ENCODE peak calls at places on chromosomes 16 and 17, in eight cellular contexts. One of them, this sample, is unnamed.

GRCh38 chr17:31274252-31274651 is 22.8 kb downstream of the OMG start:
- DNase-seq in AG04449: no peak
- DNase-seq in astrocyte of the cerebellum: no peak
- DNase-seq in GM12864: no peak
- DNase-seq in colonic mucosa: no peak
- DNase-seq in HCT116: no peak
- DNase-seq in GM12865: no peak
- DNase-seq in fibroblast of mammary gland: peak
- DNase-seq in this sample: peak

GRCh38 chr16:4529085-4530060 is 9.2 kb downstream of the CDIP1 start:
- DNase-seq in AG04449: no peak
- DNase-seq in astrocyte of the cerebellum: peak
- DNase-seq in GM12864: no peak
- DNase-seq in colonic mucosa: no peak
- DNase-seq in HCT116: no peak
- DNase-seq in GM12865: peak
- DNase-seq in fibroblast of mammary gland: peak
- DNase-seq in this sample: no peak

GRCh38 chr17:79046501-79047280 is 22.7 kb downstream of the C1QTNF1 start:
- DNase-seq in AG04449: no peak
- DNase-seq in astrocyte of the cerebellum: no peak
- DNase-seq in GM12864: no peak
- DNase-seq in colonic mucosa: no peak
- DNase-seq in HCT116: no peak
- DNase-seq in GM12865: no peak
- DNase-seq in fibroblast of mammary gland: peak
- DNase-seq in this sample: no peak

GRCh38 chr17:851986-852385 is 69.8 kb downstream of the MRM3 start:
- DNase-seq in AG04449: no peak
- DNase-seq in astrocyte of the cerebellum: no peak
- DNase-seq in GM12864: no peak
- DNase-seq in colonic mucosa: no peak
- DNase-seq in HCT116: no peak
- DNase-seq in GM12865: no peak
- DNase-seq in fibroblast of mammary gland: no peak
- DNase-seq in this sample: no peak

GRCh38 chr16:12186774-12187335 is 210.3 kb downstream of the SNX29 start:
- DNase-seq in AG04449: no peak
- DNase-seq in astrocyte of the cerebellum: no peak
- DNase-seq in GM12864: no peak
- DNase-seq in colonic mucosa: no peak
- DNase-seq in HCT116: no peak
- DNase-seq in GM12865: no peak
- DNase-seq in fibroblast of mammary gland: peak
- DNase-seq in this sample: no peak

GRCh38 chr17:40019140-40019991 is 4.1 kb downstream of the CSF3 start:
- DNase-seq in AG04449: no peak
- DNase-seq in astrocyte of the cerebellum: peak
- DNase-seq in GM12864: no peak
- DNase-seq in colonic mucosa: no peak
- DNase-seq in HCT116: no peak
- DNase-seq in GM12865: no peak
- DNase-seq in fibroblast of mammary gland: peak
- DNase-seq in this sample: peak

GRCh38 chr16:11743308-11744074 is 834 bp upstream of the TXNDC11 start:
- DNase-seq in AG04449: no peak
- DNase-seq in astrocyte of the cerebellum: no peak
- DNase-seq in GM12864: no peak
- DNase-seq in colonic mucosa: peak
- DNase-seq in HCT116: peak
- DNase-seq in GM12865: peak
- DNase-seq in fibroblast of mammary gland: peak
- DNase-seq in this sample: peak

GRCh38 chr17:45430738-45431530 is 1.7 kb downstream of the ARHGAP27 start:
- DNase-seq in AG04449: no peak
- DNase-seq in astrocyte of the cerebellum: no peak
- DNase-seq in GM12864: no peak
- DNase-seq in colonic mucosa: peak
- DNase-seq in HCT116: no peak
- DNase-seq in GM12865: peak
- DNase-seq in fibroblast of mammary gland: no peak
- DNase-seq in this sample: no peak

GRCh38 chr17:35432176-35433074 is at the start of gene SLFN12:
- DNase-seq in AG04449: peak
- DNase-seq in astrocyte of the cerebellum: peak
- DNase-seq in GM12864: peak
- DNase-seq in colonic mucosa: peak
- DNase-seq in HCT116: no peak
- DNase-seq in GM12865: peak
- DNase-seq in fibroblast of mammary gland: peak
- DNase-seq in this sample: peak

GRCh38 chr17:82370471-82371332 is 863 bp upstream of the UTS2R start:
- DNase-seq in AG04449: no peak
- DNase-seq in astrocyte of the cerebellum: no peak
- DNase-seq in GM12864: peak
- DNase-seq in colonic mucosa: no peak
- DNase-seq in HCT116: no peak
- DNase-seq in GM12865: peak
- DNase-seq in fibroblast of mammary gland: peak
- DNase-seq in this sample: no peak

GRCh38 chr17:67557921-67558320 is 159.8 kb upstream of the NOL11 start:
- DNase-seq in AG04449: peak
- DNase-seq in astrocyte of the cerebellum: no peak
- DNase-seq in GM12864: no peak
- DNase-seq in colonic mucosa: no peak
- DNase-seq in HCT116: no peak
- DNase-seq in GM12865: no peak
- DNase-seq in fibroblast of mammary gland: peak
- DNase-seq in this sample: peak

GRCh38 chr17:81419886-81420768 is 24.9 kb downstream of the BAHCC1 start:
- DNase-seq in AG04449: no peak
- DNase-seq in astrocyte of the cerebellum: no peak
- DNase-seq in GM12864: no peak
- DNase-seq in colonic mucosa: no peak
- DNase-seq in HCT116: no peak
- DNase-seq in GM12865: no peak
- DNase-seq in fibroblast of mammary gland: no peak
- DNase-seq in this sample: peak

GRCh38 chr16:13982446-13982845 is 62.5 kb downstream of the ERCC4 start:
- DNase-seq in AG04449: no peak
- DNase-seq in astrocyte of the cerebellum: peak
- DNase-seq in GM12864: no peak
- DNase-seq in colonic mucosa: no peak
- DNase-seq in HCT116: no peak
- DNase-seq in GM12865: no peak
- DNase-seq in fibroblast of mammary gland: no peak
- DNase-seq in this sample: no peak

GRCh38 chr16:56317998-56318912 is 107.1 kb downstream of the AMFR start:
- DNase-seq in AG04449: no peak
- DNase-seq in astrocyte of the cerebellum: peak
- DNase-seq in GM12864: no peak
- DNase-seq in colonic mucosa: peak
- DNase-seq in HCT116: peak
- DNase-seq in GM12865: peak
- DNase-seq in fibroblast of mammary gland: peak
- DNase-seq in this sample: peak

GRCh38 chr17:72916991-72917390 is 175.5 kb downstream of the SLC39A11 start:
- DNase-seq in AG04449: no peak
- DNase-seq in astrocyte of the cerebellum: no peak
- DNase-seq in GM12864: no peak
- DNase-seq in colonic mucosa: no peak
- DNase-seq in HCT116: no peak
- DNase-seq in GM12865: no peak
- DNase-seq in fibroblast of mammary gland: peak
- DNase-seq in this sample: peak

GRCh38 chr17:33667052-33667509 is 374.0 kb upstream of the ASIC2 start:
- DNase-seq in AG04449: no peak
- DNase-seq in astrocyte of the cerebellum: no peak
- DNase-seq in GM12864: peak
- DNase-seq in colonic mucosa: no peak
- DNase-seq in HCT116: no peak
- DNase-seq in GM12865: peak
- DNase-seq in fibroblast of mammary gland: no peak
- DNase-seq in this sample: no peak

GRCh38 chr16:74271879-74272278 is 24.7 kb upstream of the PSMD7 start:
- DNase-seq in AG04449: no peak
- DNase-seq in astrocyte of the cerebellum: no peak
- DNase-seq in GM12864: no peak
- DNase-seq in colonic mucosa: no peak
- DNase-seq in HCT116: no peak
- DNase-seq in GM12865: no peak
- DNase-seq in fibroblast of mammary gland: peak
- DNase-seq in this sample: peak

GRCh38 chr16:70706948-70707465 is 21.2 kb upstream of the MTSS2 start:
- DNase-seq in AG04449: no peak
- DNase-seq in astrocyte of the cerebellum: peak
- DNase-seq in GM12864: no peak
- DNase-seq in colonic mucosa: no peak
- DNase-seq in HCT116: no peak
- DNase-seq in GM12865: no peak
- DNase-seq in fibroblast of mammary gland: peak
- DNase-seq in this sample: peak

GRCh38 chr16:21710938-21711337 is 47.2 kb downstream of the OTOA start:
- DNase-seq in AG04449: no peak
- DNase-seq in astrocyte of the cerebellum: no peak
- DNase-seq in GM12864: no peak
- DNase-seq in colonic mucosa: no peak
- DNase-seq in HCT116: no peak
- DNase-seq in GM12865: no peak
- DNase-seq in fibroblast of mammary gland: no peak
- DNase-seq in this sample: no peak

GRCh38 chr17:80772906-80773242 is 218.8 kb upstream of the CHMP6 start:
- DNase-seq in AG04449: no peak
- DNase-seq in astrocyte of the cerebellum: no peak
- DNase-seq in GM12864: no peak
- DNase-seq in colonic mucosa: no peak
- DNase-seq in HCT116: no peak
- DNase-seq in GM12865: no peak
- DNase-seq in fibroblast of mammary gland: no peak
- DNase-seq in this sample: no peak

GRCh38 chr17:18888766-18889290 is 30.9 kb downstream of the PRPSAP2 start:
- DNase-seq in AG04449: no peak
- DNase-seq in astrocyte of the cerebellum: no peak
- DNase-seq in GM12864: no peak
- DNase-seq in colonic mucosa: no peak
- DNase-seq in HCT116: no peak
- DNase-seq in GM12865: no peak
- DNase-seq in fibroblast of mammary gland: no peak
- DNase-seq in this sample: no peak

GRCh38 chr17:75152971-75153853 is 1.1 kb downstream of the JPT1 start:
- DNase-seq in AG04449: no peak
- DNase-seq in astrocyte of the cerebellum: no peak
- DNase-seq in GM12864: no peak
- DNase-seq in colonic mucosa: peak
- DNase-seq in HCT116: no peak
- DNase-seq in GM12865: peak
- DNase-seq in fibroblast of mammary gland: peak
- DNase-seq in this sample: peak

DNA sequence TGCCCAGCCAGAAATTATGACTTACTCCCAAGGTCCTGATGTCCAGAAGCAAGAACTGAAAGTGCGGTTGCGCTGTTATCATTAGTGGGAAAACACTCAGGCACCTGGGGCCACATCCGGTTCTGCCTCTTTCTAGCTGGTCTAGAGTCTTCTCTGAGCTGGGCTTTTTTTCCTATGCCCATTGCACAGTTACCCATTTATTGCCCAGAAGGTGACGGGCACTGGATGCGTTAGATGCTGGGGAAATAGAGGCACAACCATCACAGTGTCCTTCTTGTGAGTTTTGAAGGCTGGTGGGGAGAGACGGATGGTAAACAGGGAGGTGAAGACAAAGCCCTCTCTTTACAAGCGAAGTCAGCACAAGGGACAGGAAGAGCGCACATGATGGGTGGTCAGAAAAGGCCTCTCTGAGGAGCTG is 37.7 kb downstream of the PLCG2 start:
- DNase-seq in AG04449: no peak
- DNase-seq in astrocyte of the cerebellum: no peak
- DNase-seq in GM12864: no peak
- DNase-seq in colonic mucosa: no peak
- DNase-seq in HCT116: no peak
- DNase-seq in GM12865: peak
- DNase-seq in fibroblast of mammary gland: no peak
- DNase-seq in this sample: no peak
- H3K4me3 ChIP-seq in AG04449: no peak
- H3K4me3 ChIP-seq in astrocyte of the cerebellum: no peak
- H3K4me3 ChIP-seq in GM12864: peak
- H3K4me3 ChIP-seq in colonic mucosa: no peak
- H3K4me3 ChIP-seq in HCT116: no peak
- H3K4me3 ChIP-seq in GM12865: peak
- H3K4me3 ChIP-seq in fibroblast of mammary gland: no peak
- H3K4me3 ChIP-seq in this sample: no peak

DNA sequence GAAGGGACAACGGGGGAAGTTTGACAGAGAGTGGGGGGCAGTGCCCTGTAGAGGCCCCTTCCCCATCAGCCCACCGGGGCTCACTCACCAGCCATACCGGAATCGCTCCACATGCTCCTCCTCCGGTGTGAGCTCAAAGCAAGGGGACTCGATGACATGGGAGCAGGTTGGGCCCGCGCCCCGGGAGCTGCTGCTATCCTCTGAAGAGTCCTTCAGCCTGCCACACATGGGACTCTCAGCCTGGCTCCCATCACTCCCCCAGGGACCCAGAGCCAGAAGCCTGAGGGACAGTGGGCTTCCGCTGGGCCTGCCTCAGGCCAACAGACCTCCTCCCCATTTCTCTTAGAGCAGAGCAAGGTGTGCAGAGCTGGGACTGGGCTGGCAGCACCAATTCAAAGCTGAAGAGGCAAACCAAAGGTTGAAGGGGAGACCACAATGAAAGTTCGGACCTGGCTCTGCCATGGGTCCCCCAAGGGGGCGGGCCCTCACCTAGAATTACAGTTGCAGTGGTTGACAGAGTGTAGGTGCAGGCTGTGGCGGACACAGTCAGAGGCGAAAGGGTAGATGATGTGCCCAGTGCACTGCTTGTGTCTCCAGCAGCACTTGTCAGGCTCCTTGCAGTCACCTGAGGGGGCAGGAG is 7.3 kb downstream of the PROCA1 start:
- DNase-seq in AG04449: no peak
- DNase-seq in astrocyte of the cerebellum: no peak
- DNase-seq in GM12864: no peak
- DNase-seq in colonic mucosa: no peak
- DNase-seq in HCT116: no peak
- DNase-seq in GM12865: no peak
- DNase-seq in fibroblast of mammary gland: no peak
- DNase-seq in this sample: no peak
- TF ChIP-seq CTCF in AG04449: no peak
- TF ChIP-seq CTCF in astrocyte of the cerebellum: no peak
- TF ChIP-seq CTCF in GM12864: no peak
- TF ChIP-seq CTCF in colonic mucosa: no peak
- TF ChIP-seq CTCF in HCT116: no peak
- TF ChIP-seq CTCF in GM12865: no peak
- TF ChIP-seq CTCF in fibroblast of mammary gland: no peak
- TF ChIP-seq CTCF in this sample: no peak

GRCh38 chr17:5466295-5466694 is 2.5 kb downstream of the DHX33 start:
- DNase-seq in AG04449: no peak
- DNase-seq in astrocyte of the cerebellum: no peak
- DNase-seq in GM12864: no peak
- DNase-seq in colonic mucosa: no peak
- DNase-seq in HCT116: no peak
- DNase-seq in GM12865: no peak
- DNase-seq in fibroblast of mammary gland: no peak
- DNase-seq in this sample: no peak
- H3K4me3 ChIP-seq in AG04449: no peak
- H3K4me3 ChIP-seq in astrocyte of the cerebellum: no peak
- H3K4me3 ChIP-seq in GM12864: no peak
- H3K4me3 ChIP-seq in colonic mucosa: no peak
- H3K4me3 ChIP-seq in HCT116: no peak
- H3K4me3 ChIP-seq in GM12865: no peak
- H3K4me3 ChIP-seq in fibroblast of mammary gland: no peak
- H3K4me3 ChIP-seq in this sample: no peak

GRCh38 chr17:37220609-37220953 is 155.2 kb upstream of the C17orf78 start:
- DNase-seq in AG04449: no peak
- DNase-seq in astrocyte of the cerebellum: peak
- DNase-seq in GM12864: no peak
- DNase-seq in colonic mucosa: no peak
- DNase-seq in HCT116: peak
- DNase-seq in GM12865: peak
- DNase-seq in fibroblast of mammary gland: peak
- DNase-seq in this sample: peak
- TF ChIP-seq CTCF in AG04449: peak
- TF ChIP-seq CTCF in astrocyte of the cerebellum: peak
- TF ChIP-seq CTCF in GM12864: peak
- TF ChIP-seq CTCF in colonic mucosa: peak
- TF ChIP-seq CTCF in HCT116: peak
- TF ChIP-seq CTCF in GM12865: peak
- TF ChIP-seq CTCF in fibroblast of mammary gland: peak
- TF ChIP-seq CTCF in this sample: peak

This sample was measured in cardiac fibroblast.